ENCODE peak calls at places on chromosomes 13 and 19, in seven cellular contexts. J is body of pancreas; X is activated CD8-positive, alpha-beta memory T cell treated with anti-CD3 and anti-CD28 coated beads, Interleukin-2, amount 10 ng/mL, durations not matched to agents 7 days and 5 days; Z is AG09319; I is thyroid gland; T is activated CD8-positive, alpha-beta T cell treated with anti-CD3 and anti-CD28 coated beads for 36 hours; B is anterior cingulate cortex. R is an unnamed sample.

GRCh38 chr13:87877477-87877876 is 206.3 kb downstream of the SLITRK5 start:
- DNase-seq in I (no peak), B (no peak), X (no peak), T (no peak), Z (no peak), J (no peak), R (no peak)

GRCh38 chr13:102183509-102184182 is 218.2 kb downstream of the FGF14 start:
- DNase-seq in T (no peak), J (no peak), X (no peak), I (no peak), B (no peak), Z (no peak), R (no peak)

GRCh38 chr13:48962281-48962680 is 13.4 kb upstream of the FNDC3A start:
- DNase-seq in I (no peak), Z (no peak), B (no peak), J (no peak), X (no peak), T (no peak), R (no peak)

GRCh38 chr19:15123900-15124299 is 16.7 kb downstream of the SYDE1 start:
- DNase-seq in X (no peak), J (peak; percentile 67), Z (no peak), I (peak; percentile 83), B (peak; percentile 34), T (no peak), R (no peak)

GRCh38 chr19:45645068-45645630 is 6.0 kb upstream of the EML2 start:
- DNase-seq in I (no peak), J (no peak), X (no peak), T (no peak), Z (no peak), B (no peak), R (no peak)

GRCh38 chr19:56491399-56491798 is 14.3 kb upstream of the ZNF667 start:
- DNase-seq in I (no peak), Z (no peak), X (no peak), T (no peak), B (no peak), J (no peak), R (no peak)

GRCh38 chr19:48397636-48398328 is 4.3 kb downstream of the GRIN2D start:
- DNase-seq in I (no peak), T (no peak), B (no peak), X (no peak), J (no peak), Z (no peak), R (no peak)

GRCh38 chr19:58021541-58022282 is 12.1 kb upstream of the ZSCAN1 start:
- DNase-seq in X (peak; percentile 60), B (peak; percentile 31), Z (no peak), J (peak; percentile 37), T (peak; percentile 81), I (peak; percentile 80), R (peak; percentile 37)

GRCh38 chr19:38004505-38005223 is 97.7 kb downstream of the SIPA1L3 start:
- DNase-seq in Z (peak; percentile 90), T (peak; percentile 17), J (peak; percentile 40), I (peak; percentile 63), B (peak; percentile 76), X (no peak), R (no peak)

GRCh38 chr19:2249010-2249866 is at the start of gene AMH:
- DNase-seq in T (no peak), Z (no peak), B (no peak), J (no peak), I (no peak), X (no peak), R (no peak)

GRCh38 chr13:39712626-39713025 is 57.2 kb downstream of the COG6 start:
- DNase-seq in J (no peak), X (no peak), B (no peak), T (no peak), I (no peak), Z (no peak), R (no peak)

GRCh38 chr13:97629601-97630272 is 195.8 kb downstream of the RAP2A start:
- DNase-seq in T (no peak), B (no peak), I (peak; percentile 59), J (no peak), Z (no peak), X (no peak), R (no peak)

GRCh38 chr19:57949702-57950101 is 2.2 kb upstream of the ZNF256 start:
- DNase-seq in B (no peak), J (no peak), X (no peak), Z (no peak), I (no peak), T (no peak), R (no peak)

GRCh38 chr13:70405266-70405665 is 297.0 kb upstream of the KLHL1 start:
- DNase-seq in B (no peak), X (no peak), I (no peak), T (no peak), J (no peak), Z (no peak), R (no peak)

GRCh38 chr13:63741029-63741813 is 2325.6 kb upstream of the PCDH20 start:
- DNase-seq in X (no peak), B (no peak), I (no peak), Z (no peak), T (no peak), J (peak; percentile 7), R (no peak)

GRCh38 chr13:21638319-21639282 is 32.3 kb upstream of the FGF9 start:
- DNase-seq in I (no peak), X (no peak), T (peak; percentile 39), Z (no peak), J (peak; percentile 28), B (peak; percentile 6), R (peak; percentile 51)

GRCh38 chr13:106183410-106184128 is 351.9 kb downstream of the EFNB2 start:
- DNase-seq in Z (no peak), T (no peak), X (no peak), I (no peak), B (no peak), J (no peak), R (no peak)

GRCh38 chr19:27746691-27747380 is 1466.1 kb downstream of the UQCRFS1 start:
- DNase-seq in T (peak; percentile 12), Z (no peak), J (no peak), B (no peak), X (peak; percentile 40), I (peak; percentile 33), R (no peak)

GRCh38 chr19:632228-633067 is 889 bp downstream of the POLRMT start:
- DNase-seq in Z (no peak), I (peak; percentile 20), X (peak; percentile 69), B (no peak), T (peak; percentile 75), J (no peak), R (peak; percentile 26)

GRCh38 chr19:17107546-17108452 is 32.2 kb downstream of the MYO9B start:
- DNase-seq in X (no peak), B (peak; percentile 31), J (peak; percentile 38), Z (peak; percentile 88), I (peak; percentile 42), T (peak; percentile 41), R (no peak)

GRCh38 chr13:28684257-28684656 is 25.3 kb downstream of the POMP start:
- DNase-seq in I (peak; percentile 9), X (no peak), B (no peak), Z (no peak), J (no peak), T (no peak), R (no peak)

GRCh38 chr13:24540236-24541126 is 27.9 kb upstream of the PARP4 start:
- DNase-seq in T (peak; percentile 31), Z (no peak), I (no peak), X (no peak), B (no peak), J (no peak), R (no peak)

GRCh38 chr13:76758257-76758656 is 127.9 kb downstream of the KCTD12 start:
- DNase-seq in J (no peak), T (no peak), Z (no peak), X (no peak), I (no peak), B (no peak), R (no peak)

GRCh38 chr13:100340865-100341264 is 247.7 kb downstream of the GGACT start:
- DNase-seq in I (no peak), T (no peak), Z (no peak), X (no peak), J (no peak), B (no peak), R (no peak)

GRCh38 chr13:80787604-80788003 is 446.7 kb upstream of the SPRY2 start:
- DNase-seq in Z (no peak), I (no peak), B (no peak), T (no peak), J (no peak), X (no peak), R (no peak)

GRCh38 chr13:45102136-45102802 is 18.0 kb upstream of the GTF2F2 start:
- DNase-seq in X (no peak), Z (no peak), J (no peak), B (no peak), I (no peak), T (no peak), R (no peak)

GRCh38 chr19:21101511-21102242 is 19.7 kb downstream of the ZNF714 start:
- DNase-seq in J (no peak), X (peak; percentile 56), I (peak; percentile 6), B (no peak), T (peak; percentile 9), Z (no peak), R (no peak)

GRCh38 chr19:55679343-55680257 is 4.6 kb downstream of the EPN1 start:
- DNase-seq in Z (no peak), X (no peak), I (no peak), J (no peak), T (no peak), B (no peak), R (no peak)

GRCh38 chr13:33728271-33729037 is 89.5 kb upstream of the RFC3 start:
- DNase-seq in Z (no peak), I (no peak), X (no peak), B (no peak), J (peak; percentile 29), T (no peak), R (no peak)

GRCh38 chr19:55254625-55254977 is 4.2 kb downstream of the PPP6R1 start:
- DNase-seq in T (no peak), Z (no peak), I (no peak), J (no peak), B (no peak), X (no peak), R (no peak)

GRCh38 chr19:23002690-23003422 is at the start of gene ZNF728:
- DNase-seq in T (peak; percentile 4), B (peak; percentile 3), Z (no peak), J (peak; percentile 36), I (peak; percentile 52), X (no peak), R (no peak)

GRCh38 chr19:30253581-30253996 is 118.6 kb upstream of the ZNF536 start:
- DNase-seq in I (no peak), B (no peak), Z (no peak), J (no peak), T (no peak), X (no peak), R (no peak)

GRCh38 chr13:64553411-64554129 is 2676.6 kb downstream of the PCDH9 start:
- DNase-seq in Z (no peak), J (no peak), I (no peak), X (no peak), B (no peak), T (no peak), R (no peak)

GRCh38 chr19:4095488-4095844 is 28.5 kb downstream of the MAP2K2 start:
- DNase-seq in B (no peak), J (no peak), Z (no peak), X (no peak), I (no peak), T (no peak), R (no peak)

GRCh38 chr13:100751826-100752225 is 77.2 kb upstream of the TMTC4 start:
- DNase-seq in T (no peak), B (peak; percentile 7), I (no peak), J (no peak), Z (no peak), X (no peak), R (no peak)

GRCh38 chr13:60617863-60618733 is 221.1 kb downstream of the TDRD3 start:
- DNase-seq in I (no peak), X (no peak), J (no peak), B (no peak), T (no peak), Z (peak; percentile 4), R (no peak)

GRCh38 chr19:591099-591958 is 1.6 kb downstream of the HCN2 start:
- DNase-seq in I (no peak), J (no peak), Z (no peak), T (no peak), B (no peak), X (no peak), R (no peak)

GRCh38 chr19:52658595-52658994 is 20.4 kb upstream of the ZNF83 start:
- DNase-seq in Z (no peak), B (no peak), X (no peak), T (no peak), I (no peak), J (no peak), R (no peak)

R was measured in activated CD4-positive, alpha-beta T cell treated with anti-CD3 and anti-CD28 coated beads, Interleukin-2, amount 10 ng/mL, durations not matched to agents 7 days and 5 days.